ENCODE peak calls at places on chromosomes 11 and 22, in four cellular contexts. F is tibial artery, H is neural crest cell, G is nephron progenitor cell. K is an unnamed sample.

GRCh38 chr11:133950874-133951483 is 5.8 kb downstream of the IGSF9B start:
- DNase-seq in F (peak), H (no peak), G (no peak), K (no peak)

GRCh38 chr11:12707500-12707880 is 33.3 kb downstream of the TEAD1 start:
- DNase-seq in F (no peak), H (no peak), G (no peak), K (no peak)

GRCh38 chr11:126414615-126415014 is 59.1 kb downstream of the ST3GAL4 start:
- DNase-seq in F (no peak), H (no peak), G (no peak), K (no peak)

GRCh38 chr11:11468919-11469318 is 115.9 kb upstream of the CSNK2A3 start:
- DNase-seq in F (peak), H (no peak), G (no peak), K (no peak)

GRCh38 chr22:33829549-33830280 is 90.6 kb downstream of the LARGE1 start:
- DNase-seq in F (no peak), H (no peak), G (no peak), K (no peak)

GRCh38 chr22:38925571-38926041 is 31.8 kb upstream of the APOBEC3A start:
- DNase-seq in F (no peak), H (no peak), G (no peak), K (no peak)

GRCh38 chr11:101045415-101045814 is 84.2 kb downstream of the PGR start:
- DNase-seq in F (no peak), H (no peak), G (no peak), K (no peak)

GRCh38 chr11:125331357-125331756 is 164.7 kb downstream of the FEZ1 start:
- DNase-seq in F (no peak), H (no peak), G (no peak), K (no peak)

GRCh38 chr11:108324587-108324986 is 101.7 kb downstream of the ATM start:
- DNase-seq in F (no peak), H (no peak), G (no peak), K (no peak)

GRCh38 chr22:48748113-48748859 is 1079.4 kb downstream of the BRD1 start:
- DNase-seq in F (no peak), H (no peak), G (no peak), K (no peak)

GRCh38 chr22:48746789-48747425 is 1080.8 kb downstream of the BRD1 start:
- DNase-seq in F (no peak), H (no peak), G (no peak), K (peak)

GRCh38 chr22:48744967-48745841 is 1082.5 kb downstream of the BRD1 start:
- DNase-seq in F (no peak), H (no peak), G (no peak), K (peak)

GRCh38 chr22:48744283-48744641 is 1083.4 kb downstream of the BRD1 start:
- DNase-seq in F (no peak), H (no peak), G (no peak), K (no peak)

GRCh38 chr22:48745842-48746788 is 1081.6 kb downstream of the BRD1 start:
- DNase-seq in F (no peak), H (peak), G (no peak), K (peak)
- TF ChIP-seq CTCF in F (no peak), H (no peak), G (no peak), K (no peak)

GRCh38 chr11:1226981-1227550 is 4.2 kb downstream of the MUC5B start:
- DNase-seq in F (peak), H (no peak), G (peak), K (peak)
- TF ChIP-seq CTCF in F (no peak), H (peak), G (peak), K (peak)

GRCh38 chr11:60485987-60486386 is 6.6 kb upstream of the MS4A12 start:
- DNase-seq in F (no peak), H (peak), G (peak), K (peak)
- TF ChIP-seq CTCF in F (no peak), H (peak), G (peak), K (peak)

GRCh38 chr11:92550871-92551270 is 326.3 kb downstream of the FAT3 start:
- DNase-seq in F (no peak), H (no peak), G (no peak), K (no peak)
- TF ChIP-seq CTCF in F (no peak), H (no peak), G (no peak), K (no peak)

DNA sequence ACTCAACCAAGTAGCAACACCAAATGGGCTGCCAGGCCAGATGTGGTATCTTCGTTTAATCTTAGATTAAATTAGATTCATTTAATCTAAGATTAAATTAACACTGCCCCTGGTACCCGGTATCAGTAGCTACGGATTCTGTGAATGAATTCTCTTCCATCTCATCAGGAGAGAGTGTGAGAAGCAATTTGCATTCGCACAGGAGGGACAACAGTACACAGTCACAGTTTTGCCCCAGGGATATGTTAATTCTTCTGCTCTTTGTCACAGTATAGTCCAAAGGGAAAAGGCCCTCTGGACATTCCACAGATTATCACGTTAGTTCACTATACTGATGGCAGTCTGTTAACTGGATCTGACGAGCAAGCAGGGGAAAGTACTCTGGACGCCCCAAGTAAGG is 22.9 kb downstream of the ASCL2 start:
- DNase-seq in F (no peak), H (no peak), G (no peak), K (no peak)
- TF ChIP-seq CTCF in F (no peak), H (no peak), G (no peak), K (no peak)